ENCODE peak calls at places on chromosomes 3 and 15, in five cellular contexts. One of them, this sample, is unnamed. For H3K4me1 and H3K36me3, the result is how much of the 10 kb centered on the place peaks cover.

GRCh38 chr15:99603828-99604227 is 38.0 kb downstream of the MEF2A start:
- DNase-seq in neuronal stem cell: no peak
- DNase-seq in transverse colon: no peak
- DNase-seq in ovary: no peak
- DNase-seq in astrocyte: peak
- DNase-seq in this sample: no peak

GRCh38 chr15:25481208-25481862 is 42.5 kb upstream of the UBE3A start:
- DNase-seq in neuronal stem cell: peak
- DNase-seq in transverse colon: peak
- DNase-seq in ovary: no peak
- DNase-seq in astrocyte: peak
- DNase-seq in this sample: no peak

GRCh38 chr3:185470323-185470722 is 28.5 kb downstream of the TMEM41A start:
- DNase-seq in neuronal stem cell: no peak
- DNase-seq in transverse colon: no peak
- DNase-seq in ovary: no peak
- DNase-seq in astrocyte: no peak
- DNase-seq in this sample: no peak

GRCh38 chr3:40312661-40313226 is 3.2 kb downstream of the EIF1B start:
- DNase-seq in neuronal stem cell: no peak
- DNase-seq in transverse colon: no peak
- DNase-seq in ovary: no peak
- DNase-seq in astrocyte: peak
- DNase-seq in this sample: no peak

GRCh38 chr3:135106445-135106844 is 311.4 kb downstream of the EPHB1 start:
- DNase-seq in neuronal stem cell: peak
- DNase-seq in transverse colon: peak
- DNase-seq in ovary: no peak
- DNase-seq in astrocyte: peak
- DNase-seq in this sample: no peak

GRCh38 chr15:101127503-101128076 is 124.3 kb downstream of the CHSY1 start:
- DNase-seq in neuronal stem cell: no peak
- DNase-seq in transverse colon: peak
- DNase-seq in ovary: peak
- DNase-seq in astrocyte: peak
- DNase-seq in this sample: peak

GRCh38 chr15:93030430-93031102 is 58.4 kb downstream of the RGMA start:
- DNase-seq in neuronal stem cell: peak
- DNase-seq in transverse colon: peak
- DNase-seq in ovary: peak
- DNase-seq in astrocyte: peak
- DNase-seq in this sample: peak

GRCh38 chr3:8640223-8640622 is 4.4 kb downstream of the SSUH2 start:
- DNase-seq in neuronal stem cell: no peak
- DNase-seq in transverse colon: no peak
- DNase-seq in ovary: no peak
- DNase-seq in astrocyte: no peak
- DNase-seq in this sample: no peak

GRCh38 chr3:56268621-56269394 is 199.5 kb downstream of the ERC2 start:
- DNase-seq in neuronal stem cell: no peak
- DNase-seq in transverse colon: no peak
- DNase-seq in ovary: no peak
- DNase-seq in astrocyte: no peak
- DNase-seq in this sample: no peak

GRCh38 chr3:71532639-71533395 is 50.7 kb downstream of the FOXP1 start:
- DNase-seq in neuronal stem cell: no peak
- DNase-seq in transverse colon: peak
- DNase-seq in ovary: no peak
- DNase-seq in astrocyte: no peak
- DNase-seq in this sample: no peak

GRCh38 chr3:184423567-184423966 is 43.7 kb downstream of the CHRD start:
- DNase-seq in neuronal stem cell: no peak
- DNase-seq in transverse colon: no peak
- DNase-seq in ovary: no peak
- DNase-seq in astrocyte: no peak
- DNase-seq in this sample: no peak
- H3K4me3 ChIP-seq in neuronal stem cell: no peak
- H3K4me3 ChIP-seq in transverse colon: no peak
- H3K4me3 ChIP-seq in ovary: no peak
- H3K4me3 ChIP-seq in astrocyte: no peak
- H3K4me3 ChIP-seq in this sample: no peak

GRCh38 chr15:32878849-32879795 is 161.3 kb downstream of the GREM1 start:
- DNase-seq in neuronal stem cell: no peak
- DNase-seq in transverse colon: no peak
- DNase-seq in ovary: no peak
- DNase-seq in astrocyte: no peak
- DNase-seq in this sample: no peak
- H3K4me1 ChIP-seq in neuronal stem cell: under half
- H3K4me1 ChIP-seq in transverse colon: under half
- H3K4me1 ChIP-seq in ovary: under half
- H3K4me1 ChIP-seq in astrocyte: under half
- H3K4me1 ChIP-seq in this sample: under half

DNA sequence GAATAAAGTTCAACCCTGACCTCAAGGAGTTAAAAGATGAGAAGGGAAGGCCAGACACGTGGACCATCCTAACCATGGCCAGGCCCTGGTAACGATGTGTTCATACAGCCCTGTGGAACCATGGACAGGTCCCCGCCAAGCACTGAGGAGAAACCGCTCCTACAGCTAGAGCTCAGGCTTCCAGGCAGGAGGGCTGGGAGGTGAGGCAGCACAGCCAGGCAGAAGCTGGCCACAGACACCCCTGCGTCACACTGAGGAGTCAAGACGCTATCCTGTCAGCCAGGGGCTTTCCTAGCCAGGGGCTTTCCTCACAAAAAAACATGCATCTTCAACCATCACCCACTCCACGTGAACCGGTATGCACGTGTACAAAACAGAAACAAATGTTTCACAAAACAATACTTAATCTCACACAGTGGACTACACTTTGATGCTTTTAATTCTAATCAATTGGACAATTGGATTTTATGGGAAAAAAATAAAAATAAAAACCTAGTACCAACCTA is 73.2 kb downstream of the TBC1D2B start:
- DNase-seq in neuronal stem cell: no peak
- DNase-seq in transverse colon: no peak
- DNase-seq in ovary: no peak
- DNase-seq in astrocyte: no peak
- DNase-seq in this sample: no peak
- H3K36me3 ChIP-seq in neuronal stem cell: under half
- H3K36me3 ChIP-seq in transverse colon: under half
- H3K36me3 ChIP-seq in ovary: under half
- H3K36me3 ChIP-seq in astrocyte: under half
- H3K36me3 ChIP-seq in this sample: half or more

DNA sequence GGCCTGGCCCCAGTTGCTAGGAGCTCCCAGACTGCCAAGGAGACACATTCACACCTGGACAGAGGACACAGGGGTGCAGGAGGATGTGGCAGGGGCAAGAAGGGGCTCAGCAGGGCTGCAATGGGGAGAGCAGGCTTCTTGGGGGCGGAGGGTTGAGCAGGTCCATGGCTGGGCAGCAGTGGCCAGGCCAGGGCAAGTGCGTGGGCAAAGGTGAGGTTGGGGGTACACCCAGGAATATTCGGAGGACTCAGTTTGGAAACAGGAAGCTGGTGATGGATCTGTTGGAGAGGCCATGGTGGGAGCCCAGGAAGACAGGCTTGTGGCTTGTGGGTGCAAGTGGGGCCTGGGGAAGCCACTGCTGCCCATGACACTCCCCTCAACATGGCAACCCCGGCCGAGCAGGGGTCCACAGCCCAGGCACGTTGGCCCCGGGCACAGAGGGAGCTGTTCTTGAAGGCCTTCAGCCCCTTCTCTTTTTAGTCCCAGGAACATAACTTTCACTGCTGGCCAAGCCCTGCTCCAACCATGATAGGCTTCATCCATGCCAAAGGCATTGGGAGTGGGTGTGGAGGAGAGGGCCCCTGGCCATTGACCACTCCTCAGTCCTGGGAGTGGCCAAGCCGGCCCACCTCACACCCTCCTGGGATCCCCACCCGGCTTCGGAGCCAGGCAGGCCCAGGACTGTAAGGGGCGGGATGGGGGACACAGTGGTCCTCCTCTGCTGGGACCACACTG is 33.3 kb downstream of the TSPAN3 start:
- DNase-seq in neuronal stem cell: no peak
- DNase-seq in transverse colon: peak
- DNase-seq in ovary: peak
- DNase-seq in astrocyte: no peak
- DNase-seq in this sample: no peak
- H3K4me3 ChIP-seq in neuronal stem cell: peak
- H3K4me3 ChIP-seq in transverse colon: no peak
- H3K4me3 ChIP-seq in ovary: no peak
- H3K4me3 ChIP-seq in astrocyte: no peak
- H3K4me3 ChIP-seq in this sample: no peak

GRCh38 chr3:187745201-187746058 is at the start of gene BCL6:
- DNase-seq in neuronal stem cell: peak
- DNase-seq in transverse colon: peak
- DNase-seq in ovary: peak
- DNase-seq in astrocyte: peak
- DNase-seq in this sample: peak
- H3K4me1 ChIP-seq in neuronal stem cell: under half
- H3K4me1 ChIP-seq in transverse colon: under half
- H3K4me1 ChIP-seq in ovary: under half
- H3K4me1 ChIP-seq in astrocyte: under half
- H3K4me1 ChIP-seq in this sample: under half

GRCh38 chr3:18419232-18419631 is 5.9 kb downstream of the SATB1 start:
- DNase-seq in neuronal stem cell: no peak
- DNase-seq in transverse colon: no peak
- DNase-seq in ovary: no peak
- DNase-seq in astrocyte: no peak
- DNase-seq in this sample: no peak

GRCh38 chr3:18415132-18415531 is 10.0 kb downstream of the SATB1 start:
- DNase-seq in neuronal stem cell: no peak
- DNase-seq in transverse colon: no peak
- DNase-seq in ovary: no peak
- DNase-seq in astrocyte: no peak
- DNase-seq in this sample: no peak

GRCh38 chr3:18418173-18418572 is 7.0 kb downstream of the SATB1 start:
- DNase-seq in neuronal stem cell: no peak
- DNase-seq in transverse colon: no peak
- DNase-seq in ovary: no peak
- DNase-seq in astrocyte: no peak
- DNase-seq in this sample: no peak

GRCh38 chr3:18415836-18416235 is 9.3 kb downstream of the SATB1 start:
- DNase-seq in neuronal stem cell: no peak
- DNase-seq in transverse colon: no peak
- DNase-seq in ovary: no peak
- DNase-seq in astrocyte: no peak
- DNase-seq in this sample: no peak

DNA sequence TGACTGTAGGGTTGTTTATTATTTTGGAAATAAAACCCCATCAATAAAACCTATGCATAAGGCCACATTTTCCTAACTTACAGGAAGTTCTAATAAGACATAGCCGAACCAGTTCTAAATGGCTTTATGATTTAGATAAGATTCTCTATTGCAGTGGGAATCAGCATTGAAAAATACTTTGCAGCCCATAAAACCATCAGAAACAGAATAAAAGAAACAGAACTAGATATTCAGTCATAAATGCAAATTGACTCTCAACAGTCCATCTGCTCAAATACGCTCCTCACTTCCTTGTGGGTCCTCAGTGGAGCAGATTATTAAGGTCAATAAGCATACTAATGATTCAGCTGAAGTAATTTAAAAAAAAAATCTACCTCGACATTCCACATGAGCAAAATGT is 8.8 kb downstream of the SATB1 start:
- DNase-seq in neuronal stem cell: no peak
- DNase-seq in transverse colon: no peak
- DNase-seq in ovary: no peak
- DNase-seq in astrocyte: no peak
- DNase-seq in this sample: no peak
- H3K36me3 ChIP-seq in neuronal stem cell: under half
- H3K36me3 ChIP-seq in transverse colon: under half
- H3K36me3 ChIP-seq in ovary: under half
- H3K36me3 ChIP-seq in astrocyte: under half
- H3K36me3 ChIP-seq in this sample: under half

GRCh38 chr15:68982976-68983550 is 31.4 kb upstream of the NOX5 start:
- DNase-seq in neuronal stem cell: no peak
- DNase-seq in transverse colon: no peak
- DNase-seq in ovary: no peak
- DNase-seq in astrocyte: no peak
- DNase-seq in this sample: no peak
- H3K4me3 ChIP-seq in neuronal stem cell: no peak
- H3K4me3 ChIP-seq in transverse colon: no peak
- H3K4me3 ChIP-seq in ovary: no peak
- H3K4me3 ChIP-seq in astrocyte: no peak
- H3K4me3 ChIP-seq in this sample: no peak

GRCh38 chr15:40336129-40337122 is 4.3 kb downstream of the CCDC9B start:
- DNase-seq in neuronal stem cell: no peak
- DNase-seq in transverse colon: no peak
- DNase-seq in ovary: no peak
- DNase-seq in astrocyte: no peak
- DNase-seq in this sample: peak

GRCh38 chr15:40334941-40335795 is 5.6 kb downstream of the CCDC9B start:
- DNase-seq in neuronal stem cell: no peak
- DNase-seq in transverse colon: peak
- DNase-seq in ovary: no peak
- DNase-seq in astrocyte: no peak
- DNase-seq in this sample: no peak

GRCh38 chr15:40332138-40332781 is 8.5 kb downstream of the CCDC9B start:
- DNase-seq in neuronal stem cell: no peak
- DNase-seq in transverse colon: peak
- DNase-seq in ovary: no peak
- DNase-seq in astrocyte: no peak
- DNase-seq in this sample: no peak

GRCh38 chr15:40333922-40334492 is 6.7 kb downstream of the CCDC9B start:
- DNase-seq in neuronal stem cell: no peak
- DNase-seq in transverse colon: peak
- DNase-seq in ovary: no peak
- DNase-seq in astrocyte: peak
- DNase-seq in this sample: no peak

GRCh38 chr15:40334541-40334940 is 6.2 kb downstream of the CCDC9B start:
- DNase-seq in neuronal stem cell: no peak
- DNase-seq in transverse colon: no peak
- DNase-seq in ovary: no peak
- DNase-seq in astrocyte: no peak
- DNase-seq in this sample: no peak
- H3K4me1 ChIP-seq in neuronal stem cell: under half
- H3K4me1 ChIP-seq in transverse colon: under half
- H3K4me1 ChIP-seq in ovary: under half
- H3K4me1 ChIP-seq in astrocyte: under half
- H3K4me1 ChIP-seq in this sample: under half